ENCODE peak calls at places on chromosomes 5 and 9, in eight cellular contexts. H is lower lobe of right lung; S is M059J; D is NCI-H510A treated with DMSO at 0.1 percent for 48 hours; J is activated naive CD4-positive, alpha-beta T cell; G is endothelial cell; B is activated CD4-positive, alpha-beta T cell treated with anti-CD3 and anti-CD28 coated beads for 36 hours; T is activated gamma-delta T cell treated with Interleukin-2 at 50 U/mL for 16 hours. E is an unnamed sample.

GRCh38 chr5:759111-759741 is 25.3 kb downstream of the ZDHHC11B start:
- DNase-seq in H (peak; percentile 86), S (peak; percentile 20), D (peak; percentile 99), J (no peak), G (no peak), B (peak; percentile 56), T (no peak), E (no peak)

GRCh38 chr9:117063721-117064471 is 351.0 kb downstream of the ASTN2 start:
- DNase-seq in H (no peak), S (no peak), D (no peak), J (no peak), G (no peak), B (no peak), T (no peak), E (no peak)

GRCh38 chr9:112570731-112571167 is 84.1 kb downstream of the KIAA1958 start:
- DNase-seq in H (no peak), S (no peak), D (no peak), J (no peak), G (no peak), B (no peak), T (no peak), E (no peak)

GRCh38 chr5:3400659-3401058 is 195.0 kb upstream of the IRX1 start:
- DNase-seq in H (no peak), S (no peak), D (no peak), J (no peak), G (no peak), B (no peak), T (no peak), E (no peak)

GRCh38 chr9:112286906-112287305 is 46.5 kb downstream of the PTBP3 start:
- DNase-seq in H (no peak), S (no peak), D (no peak), J (no peak), G (no peak), B (no peak), T (no peak), E (peak; percentile 4)

GRCh38 chr5:91956738-91957137 is 573.6 kb upstream of the ARRDC3 start:
- DNase-seq in H (no peak), S (no peak), D (no peak), J (no peak), G (no peak), B (no peak), T (no peak), E (no peak)

GRCh38 chr9:137638680-137639079 is 19.9 kb downstream of the EHMT1 start:
- DNase-seq in H (no peak), S (no peak), D (no peak), J (no peak), G (no peak), B (no peak), T (no peak), E (no peak)

GRCh38 chr9:127580371-127580770 is 31.7 kb upstream of the STXBP1 start:
- DNase-seq in H (peak; percentile 74), S (no peak), D (no peak), J (no peak), G (no peak), B (no peak), T (no peak), E (no peak)

GRCh38 chr5:58751222-58751621 is 168.3 kb downstream of the RAB3C start:
- DNase-seq in H (no peak), S (peak; percentile 81), D (no peak), J (no peak), G (no peak), B (peak; percentile 54), T (no peak), E (peak; percentile 62)

E was measured in A172.